ENCODE peak calls at places on chromosomes 5 and 9, in five cellular contexts. One of them, this sample, is unnamed.

GRCh38 chr5:169666365-169666764 is 29.3 kb downstream of the DOCK2 start:
- DNase-seq in colonic mucosa: no peak
- DNase-seq in uterus: no peak
- DNase-seq in aorta: no peak
- DNase-seq in sigmoid colon: no peak
- DNase-seq in this sample: no peak

GRCh38 chr5:152560508-152561137 is 155.5 kb upstream of the NMUR2 start:
- DNase-seq in colonic mucosa: peak; percentile 33
- DNase-seq in aorta: peak; percentile 65
- DNase-seq in uterus: peak; percentile 41
- DNase-seq in sigmoid colon: no peak
- DNase-seq in this sample: peak; percentile 55

GRCh38 chr9:111900934-111901612 is 4.5 kb downstream of the UGCG start:
- DNase-seq in aorta: no peak
- DNase-seq in uterus: no peak
- DNase-seq in sigmoid colon: no peak
- DNase-seq in colonic mucosa: no peak
- DNase-seq in this sample: no peak

GRCh38 chr9:128163523-128164331 is 3.7 kb downstream of the BBLN start:
- DNase-seq in sigmoid colon: peak; percentile 40
- DNase-seq in colonic mucosa: no peak
- DNase-seq in uterus: no peak
- DNase-seq in aorta: no peak
- DNase-seq in this sample: peak; percentile 59

GRCh38 chr9:112764837-112765236 is 14.3 kb downstream of the SNX30 start:
- DNase-seq in aorta: no peak
- DNase-seq in colonic mucosa: peak; percentile 69
- DNase-seq in sigmoid colon: no peak
- DNase-seq in uterus: no peak
- DNase-seq in this sample: no peak

GRCh38 chr5:94575196-94575595 is 43.2 kb downstream of the KIAA0825 start:
- DNase-seq in aorta: no peak
- DNase-seq in uterus: no peak
- DNase-seq in sigmoid colon: no peak
- DNase-seq in colonic mucosa: no peak
- DNase-seq in this sample: no peak

GRCh38 chr5:169870221-169870620 is 110.1 kb downstream of the INSYN2B start:
- DNase-seq in aorta: no peak
- DNase-seq in colonic mucosa: no peak
- DNase-seq in uterus: no peak
- DNase-seq in sigmoid colon: no peak
- DNase-seq in this sample: no peak

GRCh38 chr5:106076655-106077054 is 1594.1 kb downstream of the EFNA5 start:
- DNase-seq in sigmoid colon: no peak
- DNase-seq in colonic mucosa: no peak
- DNase-seq in uterus: no peak
- DNase-seq in aorta: no peak
- DNase-seq in this sample: no peak

GRCh38 chr9:84218322-84218721 is 122.2 kb downstream of the SLC28A3 start:
- DNase-seq in aorta: no peak
- DNase-seq in uterus: no peak
- DNase-seq in colonic mucosa: no peak
- DNase-seq in sigmoid colon: no peak
- DNase-seq in this sample: no peak

GRCh38 chr5:36369092-36369737 is 67.5 kb upstream of the RANBP3L start:
- DNase-seq in sigmoid colon: no peak
- DNase-seq in colonic mucosa: no peak
- DNase-seq in aorta: no peak
- DNase-seq in uterus: no peak
- DNase-seq in this sample: no peak

GRCh38 chr9:89749500-89750116 is 144.8 kb downstream of the GADD45G start:
- DNase-seq in aorta: no peak
- DNase-seq in colonic mucosa: no peak
- DNase-seq in uterus: no peak
- DNase-seq in sigmoid colon: no peak
- DNase-seq in this sample: no peak

GRCh38 chr5:143898914-143899591 is 87.1 kb downstream of the HMHB1 start:
- DNase-seq in colonic mucosa: no peak
- DNase-seq in sigmoid colon: no peak
- DNase-seq in uterus: no peak
- DNase-seq in aorta: no peak
- DNase-seq in this sample: no peak

GRCh38 chr5:158560170-158560569 is 539.5 kb downstream of the EBF1 start:
- DNase-seq in sigmoid colon: no peak
- DNase-seq in aorta: no peak
- DNase-seq in uterus: no peak
- DNase-seq in colonic mucosa: no peak
- DNase-seq in this sample: no peak

GRCh38 chr5:1391691-1392090 is 46.8 kb upstream of the CLPTM1L start:
- DNase-seq in sigmoid colon: no peak
- DNase-seq in uterus: no peak
- DNase-seq in aorta: no peak
- DNase-seq in colonic mucosa: no peak
- DNase-seq in this sample: no peak

GRCh38 chr5:4627887-4628286 is 512.2 kb upstream of the ADAMTS16 start:
- DNase-seq in colonic mucosa: no peak
- DNase-seq in aorta: no peak
- DNase-seq in uterus: no peak
- DNase-seq in sigmoid colon: no peak
- DNase-seq in this sample: no peak

GRCh38 chr9:86321373-86321772 is 32.8 kb downstream of the TUT7 start:
- DNase-seq in sigmoid colon: no peak
- DNase-seq in aorta: peak; percentile 67
- DNase-seq in uterus: no peak
- DNase-seq in colonic mucosa: no peak
- DNase-seq in this sample: no peak

GRCh38 chr5:93384977-93385376 is 196.0 kb downstream of the NR2F1-AS1 start:
- DNase-seq in uterus: no peak
- DNase-seq in aorta: no peak
- DNase-seq in colonic mucosa: no peak
- DNase-seq in sigmoid colon: no peak
- DNase-seq in this sample: no peak

GRCh38 chr5:43396762-43397304 is 15.4 kb downstream of the CCL28 start:
- DNase-seq in sigmoid colon: peak; percentile 64
- DNase-seq in colonic mucosa: peak; percentile 64
- DNase-seq in uterus: peak; percentile 43
- DNase-seq in aorta: peak; percentile 60
- DNase-seq in this sample: peak; percentile 64

GRCh38 chr9:83642784-83643183 is 19.8 kb downstream of the IDNK start:
- DNase-seq in sigmoid colon: no peak
- DNase-seq in aorta: no peak
- DNase-seq in colonic mucosa: no peak
- DNase-seq in uterus: no peak
- DNase-seq in this sample: no peak

GRCh38 chr9:69193685-69194032 is 19.6 kb downstream of the TJP2 start:
- DNase-seq in sigmoid colon: no peak
- DNase-seq in colonic mucosa: no peak
- DNase-seq in uterus: no peak
- DNase-seq in aorta: no peak
- DNase-seq in this sample: no peak

DNA sequence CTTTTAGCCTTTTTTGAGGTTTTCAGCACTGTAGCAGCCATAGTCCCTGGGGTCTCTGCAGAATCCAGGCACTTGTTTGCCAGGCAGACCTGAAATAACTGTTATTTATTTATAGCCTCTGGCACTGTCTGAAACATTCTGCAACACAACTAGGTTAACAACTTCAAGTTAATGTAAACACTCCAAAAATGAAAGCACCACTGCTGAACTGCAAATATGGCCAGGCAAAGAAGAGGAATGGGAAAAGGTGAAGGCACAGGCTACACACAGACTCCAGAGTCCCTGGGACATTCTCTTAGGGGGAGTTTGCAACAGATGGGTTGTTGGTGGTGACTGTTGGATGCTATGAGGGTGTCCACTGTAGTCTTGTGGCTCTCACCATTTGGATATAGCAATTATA is 369.0 kb downstream of the MAT2B start:
- DNase-seq in sigmoid colon: no peak
- DNase-seq in uterus: no peak
- DNase-seq in aorta: no peak
- DNase-seq in colonic mucosa: no peak
- DNase-seq in this sample: no peak
- H3K4me1 ChIP-seq in sigmoid colon: peaks cover 14% of the 10 kb centered on the region
- H3K4me1 ChIP-seq in uterus: no peaks in the 10 kb centered on the region
- H3K4me1 ChIP-seq in aorta: no peaks in the 10 kb centered on the region
- H3K4me1 ChIP-seq in colonic mucosa: no peaks in the 10 kb centered on the region
- H3K4me1 ChIP-seq in this sample: no peaks in the 10 kb centered on the region

DNA sequence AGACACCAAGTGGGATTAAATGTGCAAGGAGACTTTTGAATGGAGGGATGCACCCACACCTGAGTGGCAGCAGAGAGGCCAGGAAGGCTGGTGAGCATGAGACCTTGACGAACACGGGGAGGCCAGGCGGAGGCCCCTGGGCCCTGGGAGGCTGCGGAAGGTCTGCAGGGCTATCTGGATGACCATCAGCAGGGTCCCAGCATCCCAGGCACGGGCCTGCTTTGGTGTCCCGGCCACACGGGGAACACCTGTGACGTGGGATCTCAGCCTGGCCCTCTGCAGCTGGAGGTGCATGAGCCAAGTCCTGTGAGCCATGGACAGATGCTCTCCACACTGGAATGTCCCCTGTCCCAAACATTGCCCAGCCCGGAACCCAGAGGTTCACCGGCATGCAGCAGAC is 174.0 kb upstream of the FOXD4L5 start:
- DNase-seq in aorta: no peak
- DNase-seq in uterus: no peak
- DNase-seq in colonic mucosa: no peak
- DNase-seq in sigmoid colon: no peak
- DNase-seq in this sample: no peak
- H3K4me1 ChIP-seq in aorta: no peaks in the 10 kb centered on the region
- H3K4me1 ChIP-seq in uterus: no peaks in the 10 kb centered on the region
- H3K4me1 ChIP-seq in colonic mucosa: no peaks in the 10 kb centered on the region
- H3K4me1 ChIP-seq in sigmoid colon: no peaks in the 10 kb centered on the region
- H3K4me1 ChIP-seq in this sample: no peaks in the 10 kb centered on the region

GRCh38 chr9:115161431-115161830 is 43.5 kb upstream of the TNC start:
- DNase-seq in colonic mucosa: no peak
- DNase-seq in uterus: no peak
- DNase-seq in aorta: no peak
- DNase-seq in sigmoid colon: no peak
- DNase-seq in this sample: no peak

GRCh38 chr9:115157245-115157674 is 39.3 kb upstream of the TNC start:
- DNase-seq in aorta: peak; percentile 54
- DNase-seq in sigmoid colon: peak; percentile 66
- DNase-seq in colonic mucosa: no peak
- DNase-seq in uterus: peak; percentile 24
- DNase-seq in this sample: no peak

GRCh38 chr9:115162946-115163345 is 45.0 kb upstream of the TNC start:
- DNase-seq in uterus: no peak
- DNase-seq in aorta: no peak
- DNase-seq in sigmoid colon: no peak
- DNase-seq in colonic mucosa: no peak
- DNase-seq in this sample: no peak

GRCh38 chr9:115154969-115155534 is 37.1 kb upstream of the TNC start:
- DNase-seq in aorta: no peak
- DNase-seq in sigmoid colon: peak; percentile 71
- DNase-seq in uterus: no peak
- DNase-seq in colonic mucosa: no peak
- DNase-seq in this sample: no peak

GRCh38 chr9:115158666-115159481 is 40.9 kb upstream of the TNC start:
- DNase-seq in uterus: no peak
- DNase-seq in sigmoid colon: peak; percentile 73
- DNase-seq in aorta: no peak
- DNase-seq in colonic mucosa: no peak
- DNase-seq in this sample: no peak
- H3K4me1 ChIP-seq in uterus: peaks cover 4% of the 10 kb centered on the region
- H3K4me1 ChIP-seq in sigmoid colon: peaks cover 53% of the 10 kb centered on the region
- H3K4me1 ChIP-seq in aorta: peaks cover 4% of the 10 kb centered on the region
- H3K4me1 ChIP-seq in colonic mucosa: no peaks in the 10 kb centered on the region
- H3K4me1 ChIP-seq in this sample: no peaks in the 10 kb centered on the region

GRCh38 chr5:112303685-112304084 is 115.4 kb downstream of the EPB41L4A start:
- DNase-seq in uterus: no peak
- DNase-seq in aorta: no peak
- DNase-seq in colonic mucosa: no peak
- DNase-seq in sigmoid colon: no peak
- DNase-seq in this sample: no peak
- H3K4me1 ChIP-seq in uterus: no peaks in the 10 kb centered on the region
- H3K4me1 ChIP-seq in aorta: no peaks in the 10 kb centered on the region
- H3K4me1 ChIP-seq in colonic mucosa: no peaks in the 10 kb centered on the region
- H3K4me1 ChIP-seq in sigmoid colon: no peaks in the 10 kb centered on the region
- H3K4me1 ChIP-seq in this sample: no peaks in the 10 kb centered on the region

DNA sequence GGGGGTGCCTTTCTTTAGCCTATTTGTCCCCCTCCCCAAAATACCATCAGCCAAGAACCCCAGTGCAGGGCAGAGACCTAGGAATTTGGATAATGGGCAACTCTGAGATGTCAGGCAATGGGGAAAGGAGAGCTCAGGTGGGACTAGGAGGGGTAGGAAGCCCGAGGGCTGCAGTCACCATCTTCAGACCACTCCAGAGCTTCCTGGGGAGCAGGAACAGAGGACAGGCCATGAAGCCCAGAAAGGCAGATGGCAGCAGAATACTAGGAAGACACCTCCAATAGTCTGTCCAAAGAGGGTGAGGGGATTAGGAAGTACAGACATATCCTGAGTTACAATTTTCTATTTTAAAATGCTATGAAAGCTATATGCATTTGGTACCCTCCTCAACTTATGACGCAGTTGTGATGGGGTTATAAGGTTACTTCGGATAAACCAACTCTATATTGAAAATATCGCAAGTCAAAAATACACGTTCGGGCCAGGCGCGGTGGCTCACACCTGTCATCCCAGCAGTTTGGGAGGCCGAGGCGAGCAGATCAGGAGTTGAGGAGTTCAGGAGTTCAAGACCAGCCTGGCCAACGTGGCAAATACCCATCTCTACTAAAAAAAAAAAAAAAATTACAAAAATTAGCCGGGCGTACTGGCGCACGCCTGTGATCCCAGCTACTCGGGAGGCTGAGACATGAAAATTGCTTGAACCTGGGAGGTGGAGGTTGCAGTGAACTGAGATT is 34.6 kb upstream of the IL17B start:
- DNase-seq in aorta: peak; percentile 44
- DNase-seq in sigmoid colon: peak; percentile 69
- DNase-seq in uterus: no peak
- DNase-seq in colonic mucosa: no peak
- DNase-seq in this sample: no peak
- H3K4me1 ChIP-seq in aorta: no peaks in the 10 kb centered on the region
- H3K4me1 ChIP-seq in sigmoid colon: peaks cover 60% of the 10 kb centered on the region
- H3K4me1 ChIP-seq in uterus: peaks cover 5% of the 10 kb centered on the region
- H3K4me1 ChIP-seq in colonic mucosa: no peaks in the 10 kb centered on the region
- H3K4me1 ChIP-seq in this sample: peaks cover 19% of the 10 kb centered on the region

GRCh38 chr9:33120620-33121019 is 44.1 kb upstream of the SMU1 start:
- DNase-seq in uterus: no peak
- DNase-seq in sigmoid colon: no peak
- DNase-seq in aorta: no peak
- DNase-seq in colonic mucosa: no peak
- DNase-seq in this sample: no peak
- H3K4me1 ChIP-seq in uterus: peaks cover 3% of the 10 kb centered on the region
- H3K4me1 ChIP-seq in sigmoid colon: peaks cover 4% of the 10 kb centered on the region
- H3K4me1 ChIP-seq in aorta: peaks cover 1% of the 10 kb centered on the region
- H3K4me1 ChIP-seq in colonic mucosa: no peaks in the 10 kb centered on the region
- H3K4me1 ChIP-seq in this sample: peaks cover 33% of the 10 kb centered on the region

GRCh38 chr9:113910036-113910639 is 34.0 kb downstream of the ZNF618 start:
- DNase-seq in uterus: no peak
- DNase-seq in sigmoid colon: no peak
- DNase-seq in aorta: no peak
- DNase-seq in colonic mucosa: no peak
- DNase-seq in this sample: no peak
- H3K4me1 ChIP-seq in uterus: peaks cover 3% of the 10 kb centered on the region
- H3K4me1 ChIP-seq in sigmoid colon: peaks cover 14% of the 10 kb centered on the region
- H3K4me1 ChIP-seq in aorta: peaks cover 4% of the 10 kb centered on the region
- H3K4me1 ChIP-seq in colonic mucosa: no peaks in the 10 kb centered on the region
- H3K4me1 ChIP-seq in this sample: no peaks in the 10 kb centered on the region